ENCODE peak calls at places on chromosomes 13 and 19, in ten cellular contexts. S is fibroblast of lung, Q is GM23248, O is IMR-90, J is neuronal stem cell, M is Karpas-422, L is H1, T is GM23338, G is HCT116, A is mammary epithelial cell. Y is an unnamed sample.

GRCh38 chr13:48412881-48413351 is at the start of gene LPAR6:
- DNase-seq in S (peak; percentile 80), Q (peak; percentile 79), O (peak; percentile 73), J (no peak), M (no peak), L (no peak), T (peak; percentile 35), G (no peak), A (peak; percentile 62), Y (peak; percentile 13)

GRCh38 chr13:91719033-91719432 is 320.6 kb downstream of the GPC5 start:
- DNase-seq in S (peak; percentile 61), Q (peak; percentile 4), O (peak; percentile 14), J (no peak), M (no peak), L (no peak), T (no peak), G (no peak), A (no peak), Y (no peak)

GRCh38 chr19:42494321-42494720 is 34.0 kb downstream of the CEACAM1 start:
- DNase-seq in S (no peak), Q (peak; percentile 4), O (no peak), J (no peak), M (no peak), L (no peak), T (no peak), G (no peak), A (no peak), Y (no peak)

GRCh38 chr19:50332014-50332263 is 2.8 kb upstream of the KCNC3 start:
- DNase-seq in S (no peak), Q (no peak), O (no peak), J (no peak), M (peak; percentile 67), L (no peak), T (no peak), G (no peak), A (no peak), Y (no peak)

GRCh38 chr19:13094771-13095392 is 7.8 kb downstream of the LYL1 start:
- DNase-seq in S (no peak), Q (no peak), O (no peak), J (no peak), M (peak; percentile 55), L (peak; percentile 86), T (peak; percentile 73), G (no peak), A (no peak), Y (peak; percentile 73)

GRCh38 chr19:18173572-18174294 is at the start of gene IFI30:
- DNase-seq in S (no peak), Q (peak; percentile 70), O (no peak), J (no peak), M (peak; percentile 94), L (peak; percentile 84), T (peak; percentile 84), G (no peak), A (no peak), Y (peak; percentile 76)

GRCh38 chr13:82740442-82740841 is 1141.8 kb downstream of the SLITRK1 start:
- DNase-seq in S (no peak), Q (no peak), O (no peak), J (no peak), M (no peak), L (no peak), T (no peak), G (no peak), A (no peak), Y (no peak)

GRCh38 chr19:39110263-39110967 is 15.2 kb upstream of the PAK4 start:
- DNase-seq in S (peak; percentile 27), Q (peak; percentile 62), O (no peak), J (peak; percentile 48), M (peak; percentile 84), L (peak; percentile 92), T (peak; percentile 75), G (peak; percentile 41), A (no peak), Y (peak; percentile 74)

GRCh38 chr13:31968473-31968872 is 63.1 kb upstream of the FRY start:
- DNase-seq in S (no peak), Q (no peak), O (no peak), J (no peak), M (no peak), L (no peak), T (no peak), G (no peak), A (no peak), Y (no peak)

GRCh38 chr19:18021121-18021755 is 13.3 kb downstream of the ARRDC2 start:
- DNase-seq in S (peak; percentile 71), Q (peak; percentile 91), O (peak; percentile 88), J (no peak), M (peak; percentile 44), L (no peak), T (no peak), G (no peak), A (peak; percentile 84), Y (no peak)

GRCh38 chr13:25455146-25455545 is 83.4 kb downstream of the ATP8A2 start:
- DNase-seq in S (no peak), Q (no peak), O (no peak), J (no peak), M (no peak), L (no peak), T (no peak), G (no peak), A (peak; percentile 76), Y (no peak)

GRCh38 chr19:35811317-35812219 is 1.1 kb downstream of the PRODH2 start:
- DNase-seq in S (no peak), Q (no peak), O (no peak), J (no peak), M (no peak), L (no peak), T (no peak), G (no peak), A (no peak), Y (no peak)

GRCh38 chr13:23159587-23160240 is 21.1 kb upstream of the SGCG start:
- DNase-seq in S (no peak), Q (peak; percentile 29), O (no peak), J (no peak), M (no peak), L (no peak), T (peak; percentile 69), G (no peak), A (no peak), Y (peak; percentile 57)

GRCh38 chr19:21698215-21698614 is 69.2 kb downstream of the ZNF100 start:
- DNase-seq in S (peak; percentile 24), Q (peak; percentile 34), O (peak; percentile 1), J (peak; percentile 14), M (peak; percentile 76), L (no peak), T (peak; percentile 74), G (no peak), A (peak; percentile 18), Y (peak; percentile 17)

GRCh38 chr13:33123066-33123940 is 107.1 kb downstream of the KL start:
- DNase-seq in S (peak; percentile 79), Q (peak; percentile 44), O (peak; percentile 53), J (no peak), M (no peak), L (no peak), T (peak; percentile 39), G (no peak), A (no peak), Y (no peak)

GRCh38 chr13:102999498-102999897 is 66.7 kb downstream of the SLC10A2 start:
- DNase-seq in S (no peak), Q (no peak), O (no peak), J (no peak), M (no peak), L (no peak), T (no peak), G (no peak), A (no peak), Y (no peak)

GRCh38 chr13:77176350-77176749 is 149.4 kb upstream of the FBXL3 start:
- DNase-seq in S (peak; percentile 32), Q (peak; percentile 29), O (peak; percentile 89), J (no peak), M (no peak), L (no peak), T (no peak), G (no peak), A (peak; percentile 84), Y (no peak)

GRCh38 chr19:18274303-18274775 is at the start of gene IQCN:
- DNase-seq in S (peak; percentile 44), Q (peak; percentile 59), O (no peak), J (no peak), M (no peak), L (no peak), T (peak; percentile 74), G (no peak), A (no peak), Y (no peak)

GRCh38 chr13:21071894-21072293 is 10.5 kb upstream of the LATS2 start:
- DNase-seq in S (peak; percentile 53), Q (no peak), O (no peak), J (no peak), M (no peak), L (no peak), T (no peak), G (no peak), A (no peak), Y (no peak)

GRCh38 chr13:100300213-100300612 is 211.3 kb downstream of the PCCA start:
- DNase-seq in S (no peak), Q (no peak), O (no peak), J (no peak), M (no peak), L (no peak), T (no peak), G (no peak), A (no peak), Y (no peak)
- H3K4me3 ChIP-seq in S (no peak overlapping the region), Q (no peak overlapping the region), O (no peak overlapping the region), J (no peak overlapping the region), M (no peak overlapping the region), L (no peak overlapping the region), T (no peak overlapping the region), G (no peak overlapping the region), A (no peak overlapping the region), Y (no peak overlapping the region)

GRCh38 chr13:78215458-78215857 is 296.8 kb upstream of the EDNRB start:
- DNase-seq in S (no peak), Q (no peak), O (no peak), J (no peak), M (no peak), L (no peak), T (no peak), G (no peak), A (no peak), Y (no peak)
- H2AFZ ChIP-seq in S (no peak overlapping the region), Q (no peak overlapping the region), O (no peak overlapping the region), J (no peak overlapping the region), M (no peak overlapping the region), L (no peak overlapping the region), T (no peak overlapping the region), G (no peak overlapping the region), A (no peak overlapping the region), Y (no peak overlapping the region)

GRCh38 chr13:39656325-39656677 is 839 bp downstream of the COG6 start:
- DNase-seq in S (peak; percentile 8), Q (peak; percentile 36), O (peak; percentile 5), J (no peak), M (peak; percentile 49), L (no peak), T (peak; percentile 3), G (no peak), A (peak; percentile 23), Y (peak; percentile 4)
- H3K4me3 ChIP-seq in S (peak overlapping the region; percentile 94), Q (peak overlapping the region; percentile 99), O (peak overlapping the region; percentile 95), J (peak overlapping the region; percentile 76), M (peak overlapping the region; percentile 84), L (peak overlapping the region; percentile 51), T (peak overlapping the region; percentile 91), G (peak overlapping the region; percentile 80), A (peak overlapping the region; percentile 93), Y (peak overlapping the region; percentile 91)

DNA sequence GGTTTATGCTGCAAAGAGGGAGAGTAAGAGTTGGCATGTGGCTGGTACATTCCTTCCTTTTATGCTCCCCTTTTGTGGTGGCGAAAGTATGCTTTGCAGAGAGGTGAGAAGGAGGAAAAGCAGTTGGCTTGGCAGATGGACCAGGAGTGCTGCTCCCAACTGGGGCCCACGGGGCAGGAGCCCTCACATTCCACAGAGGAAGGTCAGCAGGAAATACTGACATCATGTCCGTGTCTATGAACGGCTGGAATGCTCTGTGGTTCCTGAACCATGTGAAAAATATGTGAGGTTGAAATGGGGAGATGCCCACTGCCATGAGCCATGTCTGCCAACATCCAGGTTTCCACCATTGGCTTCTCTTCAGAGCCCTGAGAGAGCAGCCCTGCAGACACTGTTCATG is 33.3 kb upstream of the GAS6 start:
- DNase-seq in S (peak; percentile 83), Q (peak; percentile 98), O (peak; percentile 98), J (no peak), M (no peak), L (no peak), T (no peak), G (no peak), A (peak; percentile 94), Y (no peak)
- H2AFZ ChIP-seq in S (no peak overlapping the region), Q (no peak overlapping the region), O (peak overlapping the region; percentile 65), J (no peak overlapping the region), M (no peak overlapping the region), L (no peak overlapping the region), T (no peak overlapping the region), G (no peak overlapping the region), A (peak overlapping the region; percentile 35), Y (no peak overlapping the region)